ENCODE peak calls at places on chromosome 18, in seven cellular contexts. L, M, O, I, B, R and S are unnamed samples.

GRCh38 chr18:10715791-10716190 is 190.0 kb downstream of the NAPG start:
- DNase-seq in B (peak; percentile 46), M (no peak), O (peak; percentile 13), L (peak; percentile 36), R (no peak), I (no peak), S (no peak)

GRCh38 chr18:2518473-2518872 is 52.8 kb downstream of the METTL4 start:
- DNase-seq in L (no peak), R (no peak), I (no peak), M (no peak), O (no peak), B (no peak), S (no peak)

GRCh38 chr18:35459997-35460396 is 37.8 kb downstream of the INO80C start:
- DNase-seq in O (no peak), I (no peak), L (no peak), R (no peak), B (no peak), M (no peak), S (no peak)

GRCh38 chr18:76408480-76409067 is 86.5 kb downstream of the ZNF516 start:
- DNase-seq in B (no peak), I (no peak), L (no peak), O (no peak), M (no peak), R (no peak), S (no peak)

GRCh38 chr18:4599312-4599711 is 144.2 kb upstream of the DLGAP1 start:
- DNase-seq in B (no peak), R (no peak), I (no peak), L (no peak), M (peak; percentile 9), O (no peak), S (no peak)

GRCh38 chr18:56196495-56197225 is 441.7 kb downstream of the TXNL1 start:
- DNase-seq in B (peak; percentile 39), L (peak; percentile 45), O (no peak), I (no peak), M (no peak), R (no peak), S (peak; percentile 33)

GRCh38 chr18:48475635-48476549 is 62.9 kb upstream of the CTIF start:
- DNase-seq in B (peak; percentile 90), R (no peak), L (peak; percentile 89), I (peak; percentile 68), O (peak; percentile 70), M (peak; percentile 63), S (peak; percentile 81)

GRCh38 chr18:35695803-35696202 is 114.3 kb downstream of the GALNT1 start:
- DNase-seq in M (no peak), B (no peak), O (no peak), L (no peak), I (no peak), R (peak; percentile 32), S (no peak)

GRCh38 chr18:5998907-5999306 is 103.6 kb upstream of the TMEM200C start:
- DNase-seq in O (no peak), R (no peak), M (no peak), I (peak; percentile 34), L (no peak), B (no peak), S (no peak)

GRCh38 chr18:41763361-41763760 is 191.7 kb upstream of the PIK3C3 start:
- DNase-seq in M (no peak), L (no peak), R (no peak), B (no peak), O (no peak), I (no peak), S (no peak)
- TF ChIP-seq CTCF in M (no peak), L (no peak), R (no peak), B (no peak), O (no peak), I (no peak), S (no peak)

GRCh38 chr18:12091742-12092141 is 1.9 kb upstream of the ANKRD62 start:
- DNase-seq in B (no peak), M (no peak), R (no peak), O (no peak), L (no peak), I (no peak), S (no peak)
- TF ChIP-seq CTCF in B (no peak), M (no peak), R (no peak), O (no peak), L (no peak), I (no peak), S (no peak)

DNA sequence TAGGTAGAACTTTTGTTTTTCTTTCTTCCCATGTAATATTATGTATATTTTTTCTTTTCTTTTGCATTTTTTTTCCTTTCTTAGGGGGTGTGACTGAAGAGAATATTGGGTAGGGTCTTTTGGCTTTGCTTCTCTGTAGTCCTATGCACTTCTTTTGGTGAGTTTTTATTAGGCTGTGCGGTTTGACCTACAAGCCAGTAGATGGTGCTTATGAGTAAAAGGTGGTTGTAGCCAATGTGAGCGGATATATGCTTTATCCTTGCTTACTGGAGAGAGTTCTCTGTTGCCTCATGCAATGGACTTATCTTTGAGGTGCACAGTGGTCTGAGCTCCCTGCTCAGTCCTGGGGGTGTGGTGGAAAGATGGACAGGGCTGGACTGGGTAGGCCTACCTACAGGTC is 52.7 kb downstream of the DSEL start:
- DNase-seq in O (peak; percentile 3), R (no peak), M (no peak), I (no peak), B (peak; percentile 35), L (peak; percentile 15), S (no peak)
- TF ChIP-seq CTCF in O (no peak), R (no peak), M (no peak), I (no peak), B (peak; percentile 40), L (peak; percentile 11), S (peak; percentile 20)

GRCh38 chr18:78237864-78238263 is 741.8 kb upstream of the SALL3 start:
- DNase-seq in I (no peak), L (no peak), B (no peak), M (no peak), R (no peak), O (no peak), S (no peak)
- TF ChIP-seq CTCF in I (no peak), L (no peak), B (no peak), M (no peak), R (no peak), O (no peak), S (no peak)

GRCh38 chr18:8218263-8218662 is 391.0 kb upstream of the RAB12 start:
- DNase-seq in B (no peak), I (no peak), O (no peak), R (no peak), M (no peak), L (no peak), S (no peak)
- TF ChIP-seq CTCF in B (no peak), I (no peak), O (no peak), R (no peak), M (no peak), L (no peak), S (no peak)

GRCh38 chr18:21851327-21851961 is 110.9 kb downstream of the MIB1 start:
- DNase-seq in R (no peak), O (peak; percentile 13), M (no peak), L (peak; percentile 58), I (peak; percentile 8), B (peak; percentile 59), S (peak; percentile 21)
- TF ChIP-seq CTCF in R (peak; percentile 19), O (peak; percentile 50), M (no peak), L (peak; percentile 30), I (no peak), B (peak; percentile 47), S (peak; percentile 72)

DNA sequence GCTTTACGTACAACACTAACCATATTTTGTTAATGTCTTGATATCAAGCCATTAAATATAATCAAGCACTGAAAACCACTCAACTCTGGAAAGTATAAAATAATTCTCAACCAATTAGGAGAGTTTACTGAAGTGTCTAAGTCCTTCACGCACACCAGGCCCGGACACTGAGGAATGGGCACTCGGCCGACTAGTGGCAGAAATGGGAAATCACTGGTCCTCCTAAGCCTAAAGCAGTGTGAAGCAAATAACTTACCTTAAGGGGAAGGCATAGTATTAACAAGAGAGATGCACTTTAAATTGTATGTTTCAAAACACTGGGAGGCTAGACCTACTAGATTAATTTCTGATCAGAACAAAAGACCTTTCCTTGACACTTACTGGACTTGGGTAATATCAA is 45.7 kb downstream of the FAM210A start:
- DNase-seq in O (peak; percentile 38), L (no peak), M (peak; percentile 46), R (no peak), B (peak; percentile 24), I (no peak), S (no peak)
- TF ChIP-seq CTCF in O (no peak), L (peak; percentile 31), M (peak; percentile 78), R (no peak), B (peak; percentile 52), I (peak; percentile 12), S (peak; percentile 41)

GRCh38 chr18:46858290-46858689 is 59.0 kb downstream of the PIAS2 start:
- DNase-seq in I (no peak), L (no peak), O (no peak), R (no peak), B (no peak), M (no peak), S (no peak)

GRCh38 chr18:46859855-46860254 is 57.5 kb downstream of the PIAS2 start:
- DNase-seq in O (no peak), L (peak; percentile 28), M (no peak), R (no peak), I (peak; percentile 15), B (peak; percentile 62), S (no peak)

GRCh38 chr18:46856975-46857374 is 60.3 kb downstream of the PIAS2 start:
- DNase-seq in I (no peak), B (peak; percentile 24), O (no peak), M (no peak), L (no peak), R (no peak), S (no peak)
- TF ChIP-seq CTCF in I (no peak), B (no peak), O (no peak), M (no peak), L (no peak), R (no peak), S (peak; percentile 21)

DNA sequence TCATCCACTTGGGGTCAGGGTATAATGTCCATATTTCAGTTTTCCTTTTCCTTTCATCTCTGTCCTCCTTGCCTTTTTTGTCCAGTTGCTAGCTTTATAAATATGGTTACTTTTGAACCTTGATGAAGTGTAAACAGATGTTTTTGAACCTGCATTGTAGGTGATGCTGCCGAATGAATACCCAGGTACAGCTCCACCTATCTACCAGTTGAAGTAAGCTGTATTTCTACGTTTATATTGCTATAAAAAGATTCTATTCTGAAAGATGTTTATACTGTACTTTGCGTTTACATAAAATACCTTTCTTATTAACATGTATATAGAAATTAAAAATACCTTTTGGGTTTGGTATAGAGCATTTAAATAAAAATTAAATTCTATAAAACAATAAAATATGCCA is 2.2 kb downstream of the IMPACT start:
- DNase-seq in I (no peak), B (no peak), R (no peak), O (no peak), M (no peak), L (no peak), S (no peak)
- TF ChIP-seq CTCF in I (no peak), B (peak; percentile 34), R (no peak), O (no peak), M (no peak), L (no peak), S (peak; percentile 55)